ENCODE peak calls at places on chromosomes 12 and 14, in five cellular contexts. One of them, this sample, is unnamed. For H3K27me3, the result is how much of the 10 kb centered on the place peaks cover.

GRCh38 chr14:88605594-88605993 is 42.8 kb downstream of the ZC3H14 start:
- ATAC-seq in HepG2: no peak
- ATAC-seq in GM12878: no peak
- ATAC-seq in K562: no peak
- ATAC-seq in upper lobe of left lung: no peak
- ATAC-seq in this sample: no peak

GRCh38 chr14:102824832-102825231 is 47.6 kb downstream of the TRAF3 start:
- ATAC-seq in HepG2: no peak
- ATAC-seq in GM12878: no peak
- ATAC-seq in K562: no peak
- ATAC-seq in upper lobe of left lung: peak
- ATAC-seq in this sample: no peak

GRCh38 chr12:118418385-118419057 is 42.2 kb downstream of the SUDS3 start:
- ATAC-seq in HepG2: no peak
- ATAC-seq in GM12878: no peak
- ATAC-seq in K562: no peak
- ATAC-seq in upper lobe of left lung: no peak
- ATAC-seq in this sample: no peak

GRCh38 chr14:24630872-24631477 is 3.0 kb downstream of the GZMB start:
- ATAC-seq in HepG2: peak
- ATAC-seq in GM12878: no peak
- ATAC-seq in K562: no peak
- ATAC-seq in upper lobe of left lung: peak
- ATAC-seq in this sample: no peak

GRCh38 chr14:35378638-35379568 is 25.6 kb downstream of the NFKBIA start:
- ATAC-seq in HepG2: no peak
- ATAC-seq in GM12878: no peak
- ATAC-seq in K562: no peak
- ATAC-seq in upper lobe of left lung: no peak
- ATAC-seq in this sample: no peak

GRCh38 chr12:55908726-55909512 is 18.8 kb downstream of the PYM1 start:
- ATAC-seq in HepG2: peak
- ATAC-seq in GM12878: no peak
- ATAC-seq in K562: peak
- ATAC-seq in upper lobe of left lung: no peak
- ATAC-seq in this sample: no peak

GRCh38 chr12:29895966-29896365 is 112.2 kb upstream of the TMTC1 start:
- ATAC-seq in HepG2: no peak
- ATAC-seq in GM12878: no peak
- ATAC-seq in K562: no peak
- ATAC-seq in upper lobe of left lung: no peak
- ATAC-seq in this sample: no peak

GRCh38 chr12:105100207-105100985 is 7.1 kb upstream of the WASHC4 start:
- ATAC-seq in HepG2: peak
- ATAC-seq in GM12878: peak
- ATAC-seq in K562: peak
- ATAC-seq in upper lobe of left lung: peak
- ATAC-seq in this sample: no peak

GRCh38 chr14:68215628-68216027 is 396.0 kb downstream of the RAD51B start:
- ATAC-seq in HepG2: no peak
- ATAC-seq in GM12878: peak
- ATAC-seq in K562: no peak
- ATAC-seq in upper lobe of left lung: no peak
- ATAC-seq in this sample: no peak

GRCh38 chr12:8867009-8867408 is 44.6 kb downstream of the A2ML1 start:
- ATAC-seq in HepG2: no peak
- ATAC-seq in GM12878: no peak
- ATAC-seq in K562: peak
- ATAC-seq in upper lobe of left lung: no peak
- ATAC-seq in this sample: no peak

GRCh38 chr14:94665544-94665943 is 53.4 kb downstream of the SERPINA3 start:
- ATAC-seq in HepG2: no peak
- ATAC-seq in GM12878: no peak
- ATAC-seq in K562: no peak
- ATAC-seq in upper lobe of left lung: no peak
- ATAC-seq in this sample: no peak

GRCh38 chr12:65948320-65949008 is 124.2 kb downstream of the HMGA2 start:
- ATAC-seq in HepG2: no peak
- ATAC-seq in GM12878: no peak
- ATAC-seq in K562: no peak
- ATAC-seq in upper lobe of left lung: peak
- ATAC-seq in this sample: peak

GRCh38 chr14:70047598-70048312 is 141.0 kb downstream of the SLC8A3 start:
- ATAC-seq in HepG2: peak
- ATAC-seq in GM12878: no peak
- ATAC-seq in K562: no peak
- ATAC-seq in upper lobe of left lung: no peak
- ATAC-seq in this sample: no peak

GRCh38 chr14:101619484-101619883 is 58.2 kb downstream of the DIO3 start:
- ATAC-seq in HepG2: no peak
- ATAC-seq in GM12878: no peak
- ATAC-seq in K562: peak
- ATAC-seq in upper lobe of left lung: no peak
- ATAC-seq in this sample: no peak

GRCh38 chr12:93191956-93192355 is 185.8 kb upstream of the NUDT4 start:
- ATAC-seq in HepG2: no peak
- ATAC-seq in GM12878: no peak
- ATAC-seq in K562: no peak
- ATAC-seq in upper lobe of left lung: peak
- ATAC-seq in this sample: peak

GRCh38 chr12:96107236-96107635 is 71.8 kb upstream of the LTA4H start:
- ATAC-seq in HepG2: no peak
- ATAC-seq in GM12878: no peak
- ATAC-seq in K562: no peak
- ATAC-seq in upper lobe of left lung: no peak
- ATAC-seq in this sample: peak

GRCh38 chr12:115846516-115846915 is 431.0 kb downstream of the MED13L start:
- ATAC-seq in HepG2: no peak
- ATAC-seq in GM12878: no peak
- ATAC-seq in K562: no peak
- ATAC-seq in upper lobe of left lung: no peak
- ATAC-seq in this sample: no peak

GRCh38 chr14:93941293-93941910 is 14.3 kb downstream of the FAM181A start:
- ATAC-seq in HepG2: no peak
- ATAC-seq in GM12878: no peak
- ATAC-seq in K562: no peak
- ATAC-seq in upper lobe of left lung: no peak
- ATAC-seq in this sample: peak

GRCh38 chr14:95185033-95185432 is 27.7 kb upstream of the DICER1 start:
- ATAC-seq in HepG2: no peak
- ATAC-seq in GM12878: no peak
- ATAC-seq in K562: no peak
- ATAC-seq in upper lobe of left lung: no peak
- ATAC-seq in this sample: no peak

DNA sequence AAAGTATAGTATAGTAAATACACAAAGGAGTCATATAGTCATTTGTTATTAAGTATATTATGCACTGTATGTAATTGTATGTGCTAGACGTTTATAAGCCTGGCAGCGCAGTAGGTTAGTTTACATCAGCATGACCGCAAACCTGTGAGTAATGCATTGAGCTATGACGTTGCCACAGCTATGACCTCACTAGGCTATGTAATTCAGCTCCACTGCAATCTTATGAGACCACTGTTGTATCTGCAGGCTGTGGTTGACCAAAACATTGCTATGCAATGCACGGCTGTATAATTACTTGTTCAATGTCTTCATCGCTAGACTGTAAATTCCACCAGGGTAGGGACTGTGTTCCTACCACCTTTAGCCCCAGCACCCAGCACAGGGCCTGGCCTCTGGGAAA is 53.2 kb upstream of the VASH1 start:
- ATAC-seq in HepG2: no peak
- ATAC-seq in GM12878: no peak
- ATAC-seq in K562: no peak
- ATAC-seq in upper lobe of left lung: no peak
- ATAC-seq in this sample: no peak
- H3K4me3 ChIP-seq in HepG2: no peak
- H3K4me3 ChIP-seq in GM12878: no peak
- H3K4me3 ChIP-seq in K562: no peak
- H3K4me3 ChIP-seq in upper lobe of left lung: no peak
- H3K4me3 ChIP-seq in this sample: no peak

GRCh38 chr12:56991319-56991906 is 14.9 kb downstream of the ZBTB39 start:
- ATAC-seq in HepG2: no peak
- ATAC-seq in GM12878: peak
- ATAC-seq in K562: peak
- ATAC-seq in upper lobe of left lung: peak
- ATAC-seq in this sample: peak
- H3K27me3 ChIP-seq in HepG2: under half
- H3K27me3 ChIP-seq in GM12878: under half
- H3K27me3 ChIP-seq in K562: under half
- H3K27me3 ChIP-seq in upper lobe of left lung: under half
- H3K27me3 ChIP-seq in this sample: under half

GRCh38 chr12:1690578-1691122 is at the start of gene ADIPOR2:
- ATAC-seq in HepG2: peak
- ATAC-seq in GM12878: peak
- ATAC-seq in K562: peak
- ATAC-seq in upper lobe of left lung: peak
- ATAC-seq in this sample: peak
- TF ChIP-seq EP300 in HepG2: peak
- TF ChIP-seq EP300 in GM12878: no peak
- TF ChIP-seq EP300 in K562: no peak
- TF ChIP-seq EP300 in upper lobe of left lung: peak
- TF ChIP-seq EP300 in this sample: no peak

GRCh38 chr12:132162508-132163031 is 18.3 kb downstream of the NOC4L start:
- ATAC-seq in HepG2: peak
- ATAC-seq in GM12878: peak
- ATAC-seq in K562: no peak
- ATAC-seq in upper lobe of left lung: peak
- ATAC-seq in this sample: peak

GRCh38 chr12:132163911-132164288 is 19.6 kb downstream of the NOC4L start:
- ATAC-seq in HepG2: peak
- ATAC-seq in GM12878: peak
- ATAC-seq in K562: peak
- ATAC-seq in upper lobe of left lung: no peak
- ATAC-seq in this sample: no peak

GRCh38 chr12:132161796-132162507 is 17.7 kb downstream of the NOC4L start:
- ATAC-seq in HepG2: no peak
- ATAC-seq in GM12878: no peak
- ATAC-seq in K562: no peak
- ATAC-seq in upper lobe of left lung: peak
- ATAC-seq in this sample: no peak

GRCh38 chr12:132164426-132164825 is 20.2 kb downstream of the NOC4L start:
- ATAC-seq in HepG2: no peak
- ATAC-seq in GM12878: no peak
- ATAC-seq in K562: no peak
- ATAC-seq in upper lobe of left lung: no peak
- ATAC-seq in this sample: no peak

DNA sequence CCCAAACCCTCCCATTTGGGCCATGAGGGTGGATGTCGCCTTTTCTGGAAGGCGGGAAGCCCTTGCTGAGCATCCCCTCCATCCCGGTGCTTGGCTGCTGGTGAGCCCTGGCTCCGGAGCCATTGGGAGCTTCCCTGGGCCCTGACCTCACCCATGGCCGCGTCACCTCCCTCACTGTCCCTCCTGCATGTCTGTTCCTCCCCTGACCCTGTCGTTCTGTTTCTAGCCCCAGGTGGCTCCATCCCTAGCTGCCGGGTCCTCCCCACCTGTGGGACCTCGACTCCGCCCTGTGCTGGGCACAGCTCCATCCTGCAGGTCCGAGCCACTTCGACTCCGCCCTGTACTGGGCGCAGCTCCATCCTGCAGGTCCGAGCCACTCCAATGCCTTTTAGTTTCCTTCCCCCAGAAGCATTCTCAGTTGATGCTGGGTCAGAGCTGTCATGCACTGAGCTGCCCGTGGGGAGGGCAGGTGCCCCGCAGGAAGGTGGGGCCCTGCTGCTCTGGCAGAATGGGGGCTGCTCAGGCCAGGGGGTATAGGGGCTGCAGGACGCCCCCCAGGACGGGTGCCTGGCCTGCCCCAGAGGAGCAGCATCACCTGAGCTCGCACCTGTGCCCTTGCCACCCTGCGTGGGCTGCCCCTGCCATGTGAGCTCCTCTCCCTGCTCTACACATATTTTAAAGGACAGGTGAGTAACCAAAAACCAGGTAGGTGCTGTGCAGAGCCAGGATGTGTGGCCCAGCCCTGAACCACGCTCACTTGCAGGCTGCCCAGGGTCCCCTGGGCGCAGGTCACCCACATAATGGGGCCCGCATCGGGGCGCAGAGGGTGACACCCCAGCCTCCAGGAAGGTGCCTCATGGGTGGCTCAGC is 19.0 kb downstream of the NOC4L start:
- ATAC-seq in HepG2: peak
- ATAC-seq in GM12878: peak
- ATAC-seq in K562: no peak
- ATAC-seq in upper lobe of left lung: peak
- ATAC-seq in this sample: peak
- H3K4me3 ChIP-seq in HepG2: no peak
- H3K4me3 ChIP-seq in GM12878: no peak
- H3K4me3 ChIP-seq in K562: no peak
- H3K4me3 ChIP-seq in upper lobe of left lung: no peak
- H3K4me3 ChIP-seq in this sample: no peak

DNA sequence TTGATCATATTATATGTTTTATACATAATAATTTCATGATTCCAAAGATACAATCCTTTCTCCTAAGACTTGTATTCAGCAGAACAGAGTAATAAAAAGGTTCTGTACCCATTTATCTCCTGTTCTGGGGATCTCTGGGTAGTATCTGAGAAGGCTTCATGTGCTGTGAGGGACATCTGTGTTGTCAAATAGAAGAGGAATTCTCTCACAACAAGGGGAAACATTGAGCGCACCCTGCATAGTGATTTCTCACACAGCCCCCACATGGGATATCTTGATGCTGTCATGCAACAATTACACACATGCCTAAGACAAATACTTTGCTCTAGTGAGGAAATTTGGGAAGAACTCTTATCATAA is 101.8 kb upstream of the ATF1 start:
- ATAC-seq in HepG2: no peak
- ATAC-seq in GM12878: no peak
- ATAC-seq in K562: no peak
- ATAC-seq in upper lobe of left lung: no peak
- ATAC-seq in this sample: no peak
- H3K27me3 ChIP-seq in HepG2: under half
- H3K27me3 ChIP-seq in GM12878: under half
- H3K27me3 ChIP-seq in K562: under half
- H3K27me3 ChIP-seq in upper lobe of left lung: under half
- H3K27me3 ChIP-seq in this sample: under half

This sample was measured in gastroesophageal sphincter.